ENCODE peak calls at places on chromosomes 6 and 20, in eight cellular contexts. Y, I, O, F, J, H, V and G are unnamed samples.

GRCh38 chr6:17600527-17601388 is 656 bp downstream of the FAM8A1 start:
- DNase-seq in Y (peak; percentile 67), I (peak; percentile 62), H (peak; percentile 58), V (peak; percentile 77), O (no peak), F (peak; percentile 50), J (peak; percentile 76), G (peak; percentile 60)

GRCh38 chr6:106448000-106448426 is 87.5 kb downstream of the CRYBG1 start:
- DNase-seq in J (no peak), H (peak; percentile 34), O (no peak), F (no peak), Y (no peak), V (peak; percentile 38), I (no peak), G (peak; percentile 41)

GRCh38 chr6:158611600-158612041 is 32.9 kb downstream of the DYNLT1 start:
- DNase-seq in V (no peak), Y (no peak), I (no peak), F (peak; percentile 40), O (no peak), H (no peak), J (no peak), G (no peak)

GRCh38 chr6:5132741-5133140 is 47.6 kb downstream of the PPP1R3G start:
- DNase-seq in I (no peak), Y (no peak), F (no peak), H (peak; percentile 70), O (peak; percentile 59), V (peak; percentile 60), J (peak; percentile 71), G (peak; percentile 41)

GRCh38 chr20:62914970-62915457 is 11.3 kb downstream of the DIDO1 start:
- DNase-seq in I (peak; percentile 40), F (peak; percentile 46), O (no peak), H (no peak), V (no peak), Y (peak; percentile 49), J (peak; percentile 56), G (no peak)

GRCh38 chr6:25949695-25950094 is 12.9 kb upstream of the TRIM38 start:
- DNase-seq in V (no peak), F (no peak), I (no peak), O (no peak), Y (no peak), H (no peak), J (no peak), G (no peak)

GRCh38 chr20:38450412-38450975 is 15.4 kb upstream of the SNHG17 start:
- DNase-seq in F (no peak), J (no peak), O (no peak), Y (no peak), V (no peak), I (no peak), H (no peak), G (no peak)

GRCh38 chr6:52389626-52390360 is 27.8 kb downstream of the PAQR8 start:
- DNase-seq in I (peak; percentile 72), V (peak; percentile 75), O (no peak), Y (peak; percentile 63), H (peak; percentile 19), J (no peak), F (peak; percentile 72), G (peak; percentile 70)

GRCh38 chr6:122809001-122809400 is 19.9 kb downstream of the SMPDL3A start:
- DNase-seq in O (no peak), Y (no peak), H (no peak), V (no peak), F (no peak), I (no peak), J (no peak), G (no peak)

GRCh38 chr6:149271348-149272340 is 45.9 kb upstream of the TAB2 start:
- DNase-seq in O (peak; percentile 35), I (no peak), V (peak; percentile 72), H (no peak), Y (no peak), J (no peak), F (no peak), G (peak; percentile 56)

GRCh38 chr6:85058806-85059205 is 294.4 kb upstream of the TBX18 start:
- DNase-seq in F (no peak), V (no peak), Y (no peak), J (no peak), I (no peak), O (peak; percentile 14), H (no peak), G (no peak)

GRCh38 chr6:133610271-133610840 is 278.6 kb upstream of the TCF21 start:
- DNase-seq in F (no peak), I (no peak), O (no peak), H (no peak), J (no peak), Y (no peak), V (no peak), G (no peak)

GRCh38 chr20:61572312-61572711 is 320.3 kb downstream of the CDH4 start:
- DNase-seq in O (no peak), V (no peak), I (no peak), H (no peak), Y (no peak), F (no peak), J (no peak), G (no peak)

GRCh38 chr20:12860619-12861247 is 148.0 kb upstream of the SPTLC3 start:
- DNase-seq in F (peak; percentile 40), Y (no peak), J (no peak), V (no peak), H (no peak), I (no peak), O (no peak), G (no peak)

DNA sequence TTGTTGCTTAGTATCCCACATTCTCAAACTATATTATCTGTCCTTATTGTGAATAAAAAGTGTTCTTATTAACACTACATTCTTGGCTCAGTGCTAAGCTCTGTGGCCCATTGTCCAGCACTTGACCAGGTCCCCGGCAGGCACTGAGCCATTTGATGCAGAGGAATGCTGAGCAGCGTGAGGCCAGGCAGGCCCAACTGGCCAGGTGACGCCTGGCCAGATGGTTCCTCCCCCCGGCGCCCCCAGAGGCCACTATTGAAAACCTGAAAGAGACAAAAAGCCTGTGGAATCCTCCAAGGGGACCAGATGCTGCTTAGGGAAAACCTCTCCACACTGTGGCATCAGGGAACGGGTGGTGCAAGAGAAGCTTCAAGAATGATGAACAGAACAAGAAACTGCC is 597.5 kb upstream of the JAG1 start:
- DNase-seq in F (no peak), I (no peak), O (no peak), Y (peak; percentile 11), V (no peak), H (no peak), J (no peak), G (no peak)
- TF ChIP-seq CTCF in F (no peak), I (no peak), O (peak; percentile 9), Y (peak; percentile 31), V (peak; percentile 29), H (no peak), J (no peak), G (no peak)

GRCh38 chr6:22737331-22737730 is 168.0 kb downstream of the HDGFL1 start:
- DNase-seq in I (peak; percentile 3), F (peak; percentile 17), Y (no peak), J (no peak), V (no peak), O (peak; percentile 13), H (no peak), G (no peak)
- TF ChIP-seq CTCF in I (peak; percentile 40), F (peak; percentile 17), Y (peak; percentile 51), J (no peak), V (peak; percentile 48), O (peak; percentile 75), H (peak; percentile 70), G (no peak)

DNA sequence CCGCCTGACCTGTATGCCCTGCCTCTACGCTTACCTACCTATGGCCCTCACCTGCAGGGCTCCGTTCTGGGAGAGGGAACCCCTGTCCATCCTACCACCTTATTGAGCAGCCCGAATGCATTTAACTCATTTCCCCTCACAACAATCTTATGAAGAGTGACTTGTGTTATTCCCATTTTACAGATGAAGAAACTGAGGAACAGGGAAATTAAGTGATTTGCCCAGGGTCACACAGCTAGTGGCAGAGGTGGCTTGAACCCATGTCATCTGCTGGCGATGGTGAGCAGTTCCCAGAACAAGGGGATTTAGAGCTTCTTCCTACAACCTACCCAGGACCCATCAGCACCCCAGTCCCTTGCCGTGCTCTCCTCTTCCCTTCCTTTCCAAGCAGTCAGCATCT is 42.3 kb upstream of the LRFN2 start:
- DNase-seq in F (no peak), Y (no peak), O (no peak), J (no peak), V (no peak), I (no peak), H (no peak), G (no peak)
- TF ChIP-seq CTCF in F (no peak), Y (no peak), O (no peak), J (no peak), V (no peak), I (no peak), H (no peak), G (no peak)

DNA sequence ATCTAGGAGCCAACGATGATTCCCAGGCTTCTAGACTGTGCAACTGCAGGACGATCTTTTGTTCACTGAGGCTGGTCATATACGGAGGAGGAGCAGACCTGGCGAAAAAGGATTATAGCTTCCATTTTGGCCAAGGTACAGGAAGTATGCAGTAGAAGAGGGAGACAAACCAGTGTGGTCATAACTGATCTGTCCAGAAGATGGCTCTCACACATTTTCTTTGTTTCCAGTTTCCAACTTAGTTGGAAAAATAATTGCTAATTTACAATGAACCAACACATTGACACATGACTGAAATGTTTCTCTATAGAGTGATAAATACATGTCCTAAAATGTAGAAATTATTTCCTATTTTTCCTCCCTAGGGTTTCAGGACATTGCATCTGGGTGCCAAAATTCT is 364.1 kb upstream of the BTBD3 start:
- DNase-seq in J (no peak), F (peak; percentile 21), I (no peak), Y (no peak), O (no peak), H (no peak), V (no peak), G (no peak)
- TF ChIP-seq CTCF in J (no peak), F (peak; percentile 38), I (no peak), Y (peak; percentile 54), O (peak; percentile 36), H (peak; percentile 28), V (no peak), G (no peak)